ENCODE peak calls at places on chromosomes 2 and 18, in six cellular contexts. J, Y, D, S, A and U are unnamed samples.

GRCh38 chr2:36650031-36650430 is 46.5 kb upstream of the VIT start:
- DNase-seq in J (no peak), Y (peak), D (no peak), S (peak), A (no peak), U (no peak)

GRCh38 chr2:105746177-105747080 is 1.7 kb downstream of the NCK2 start:
- DNase-seq in J (peak), Y (no peak), D (peak), S (no peak), A (no peak), U (peak)

GRCh38 chr18:45589559-45590041 is 25.7 kb upstream of the SLC14A2 start:
- DNase-seq in J (no peak), Y (no peak), D (no peak), S (peak), A (no peak), U (no peak)

GRCh38 chr2:67938053-67938452 is 124.8 kb downstream of the C1D start:
- DNase-seq in J (no peak), Y (no peak), D (no peak), S (no peak), A (no peak), U (no peak)

GRCh38 chr2:207251022-207251421 is 85.3 kb upstream of the KLF7 start:
- DNase-seq in J (no peak), Y (no peak), D (no peak), S (no peak), A (no peak), U (no peak)

GRCh38 chr18:77124452-77124922 is 8.1 kb downstream of the MBP start:
- DNase-seq in J (no peak), Y (no peak), D (peak), S (no peak), A (no peak), U (no peak)

GRCh38 chr18:2917255-2918047 is 70.6 kb downstream of the EMILIN2 start:
- DNase-seq in J (no peak), Y (no peak), D (no peak), S (no peak), A (no peak), U (no peak)

GRCh38 chr2:36356199-36356989 is 816 bp downstream of the CRIM1 start:
- DNase-seq in J (peak), Y (no peak), D (peak), S (no peak), A (peak), U (peak)

GRCh38 chr2:218979846-218980738 is 4.9 kb downstream of the FEV start:
- DNase-seq in J (peak), Y (peak), D (peak), S (peak), A (peak), U (peak)

GRCh38 chr2:74384051-74384450 is 3.9 kb upstream of the DCTN1 start:
- DNase-seq in J (no peak), Y (no peak), D (no peak), S (no peak), A (no peak), U (no peak)

GRCh38 chr2:58512878-58513277 is 271.8 kb upstream of the FANCL start:
- DNase-seq in J (no peak), Y (no peak), D (no peak), S (no peak), A (no peak), U (no peak)

GRCh38 chr2:176088048-176088936 is 4.2 kb upstream of the HOXD13 start:
- DNase-seq in J (peak), Y (no peak), D (peak), S (peak), A (peak), U (peak)

GRCh38 chr2:98455494-98455976 is 10.9 kb downstream of the INPP4A start:
- DNase-seq in J (no peak), Y (no peak), D (peak), S (no peak), A (no peak), U (no peak)

GRCh38 chr2:111617299-111617803 is 266.6 kb downstream of the ANAPC1 start:
- DNase-seq in J (no peak), Y (no peak), D (no peak), S (no peak), A (no peak), U (no peak)

GRCh38 chr2:54669677-54670484 is 53.6 kb upstream of the EML6 start:
- DNase-seq in J (no peak), Y (no peak), D (no peak), S (peak), A (no peak), U (peak)

GRCh38 chr2:233267516-233268245 is 16.2 kb downstream of the ATG16L1 start:
- DNase-seq in J (peak), Y (no peak), D (peak), S (no peak), A (no peak), U (no peak)

GRCh38 chr2:230773039-230773773 is 60.6 kb downstream of the CAB39 start:
- DNase-seq in J (no peak), Y (no peak), D (no peak), S (no peak), A (no peak), U (no peak)

GRCh38 chr2:68195096-68195495 is 37.4 kb downstream of the PNO1 start:
- DNase-seq in J (no peak), Y (no peak), D (no peak), S (no peak), A (no peak), U (no peak)

GRCh38 chr2:186827862-186828492 is 21.0 kb downstream of the ZSWIM2 start:
- DNase-seq in J (no peak), Y (no peak), D (no peak), S (no peak), A (no peak), U (no peak)

GRCh38 chr2:232000439-232000838 is 38.9 kb downstream of the DIS3L2 start:
- DNase-seq in J (no peak), Y (no peak), D (no peak), S (no peak), A (no peak), U (no peak)

GRCh38 chr2:165193178-165193777 is 10.6 kb downstream of the SCN3A start:
- DNase-seq in J (no peak), Y (no peak), D (no peak), S (no peak), A (no peak), U (no peak)

DNA sequence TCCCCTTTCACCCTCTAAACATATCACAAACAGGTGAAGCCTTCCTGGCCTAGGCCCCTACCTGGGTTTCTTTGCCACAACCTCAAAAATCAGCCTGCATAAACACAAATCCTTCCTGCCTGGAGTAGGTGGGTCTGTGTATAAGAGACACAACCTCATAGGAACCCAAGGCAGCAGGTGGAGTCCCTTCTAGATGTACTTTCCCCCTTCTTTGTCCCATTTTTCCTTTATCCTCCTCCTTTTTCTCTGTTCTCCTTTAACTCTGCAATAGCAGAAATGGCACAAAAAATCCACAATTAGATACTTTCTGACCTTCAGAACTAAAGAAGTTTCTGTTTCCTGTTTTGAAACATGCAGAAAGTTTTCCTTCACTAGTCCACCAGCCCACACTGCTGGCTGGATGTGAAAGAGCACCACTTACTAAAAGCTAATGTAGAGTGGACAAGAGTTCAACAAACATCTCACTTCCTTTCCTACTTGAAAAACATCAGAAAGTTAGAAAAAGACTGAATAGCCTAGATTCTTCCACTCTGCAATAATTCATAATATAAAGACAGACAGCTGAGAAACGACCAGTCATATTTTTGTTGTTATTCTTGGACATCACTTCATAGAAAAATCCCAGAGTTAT is 11.2 kb downstream of the SLC40A1 start:
- DNase-seq in J (no peak), Y (no peak), D (no peak), S (no peak), A (no peak), U (peak)
- TF ChIP-seq CTCF in J (no peak), Y (no peak), D (no peak), S (peak), A (no peak), U (no peak)

DNA sequence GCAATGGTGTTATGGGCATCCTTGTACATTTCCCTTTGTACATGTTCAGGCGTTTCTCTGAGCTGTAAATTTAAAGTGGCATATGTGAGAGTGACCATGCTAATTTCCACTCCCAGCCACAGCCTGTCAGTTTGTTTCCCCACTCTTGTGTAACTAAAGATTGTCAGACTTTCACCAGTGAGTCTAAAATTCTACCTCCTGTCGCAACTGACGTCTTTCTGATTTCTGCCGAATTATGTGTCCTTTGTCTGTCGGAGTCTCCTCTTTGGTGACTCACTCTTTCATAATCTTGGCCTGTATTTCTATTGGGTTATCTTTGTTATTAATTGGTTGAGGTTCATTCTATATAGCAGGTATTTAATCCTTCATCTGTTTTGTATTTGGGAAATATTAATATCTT is 50.7 kb downstream of the TRAPPC12 start:
- DNase-seq in J (no peak), Y (no peak), D (no peak), S (peak), A (no peak), U (no peak)
- TF ChIP-seq CTCF in J (no peak), Y (no peak), D (no peak), S (no peak), A (no peak), U (no peak)

GRCh38 chr2:854460-854859 is 96.2 kb upstream of the SNTG2 start:
- DNase-seq in J (peak), Y (peak), D (peak), S (peak), A (peak), U (peak)
- TF ChIP-seq CTCF in J (peak), Y (peak), D (peak), S (peak), A (peak), U (peak)

DNA sequence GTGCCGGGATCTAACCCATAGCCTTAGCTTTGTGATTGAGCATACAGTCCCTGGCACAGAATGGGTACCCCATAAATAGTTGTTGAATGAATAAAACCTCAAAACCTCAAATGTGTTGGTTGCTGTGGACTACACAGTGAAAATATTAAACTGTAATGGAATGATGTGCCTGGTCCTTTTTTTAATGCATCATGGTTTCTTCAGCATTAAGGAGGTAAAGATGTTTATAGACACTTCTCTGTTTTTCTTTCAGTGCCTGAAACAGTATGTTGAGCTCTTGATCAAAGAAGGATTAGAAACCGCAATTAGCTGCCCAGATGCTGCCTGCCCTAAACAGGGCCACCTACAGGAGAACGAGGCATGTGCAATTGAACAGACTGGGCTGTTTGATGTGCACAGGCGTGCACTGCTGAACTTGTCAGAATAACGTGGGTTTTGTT is 97.0 kb downstream of the RNF144A start:
- DNase-seq in J (no peak), Y (no peak), D (peak), S (peak), A (no peak), U (peak)
- TF ChIP-seq CTCF in J (no peak), Y (no peak), D (peak), S (peak), A (peak), U (peak)

DNA sequence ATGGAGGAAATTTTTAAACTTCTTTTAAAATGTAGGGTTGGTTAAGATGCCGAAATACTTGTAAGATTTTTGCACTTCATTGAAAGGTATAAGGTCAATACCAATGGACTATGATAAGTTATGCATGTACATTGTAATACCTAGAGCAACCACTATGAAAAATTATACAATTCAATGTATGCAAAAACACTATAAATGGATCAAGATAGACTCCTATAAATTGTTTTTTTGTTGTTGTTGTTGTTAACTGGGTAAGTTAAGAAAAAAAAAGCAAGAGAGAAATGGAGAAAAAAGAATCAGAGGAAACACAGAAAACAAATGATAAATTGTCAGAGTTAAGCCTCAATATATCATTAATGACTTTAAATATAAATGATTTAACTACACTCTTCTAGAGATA is 421.2 kb downstream of the TMEM182 start:
- DNase-seq in J (no peak), Y (no peak), D (no peak), S (no peak), A (no peak), U (no peak)
- TF ChIP-seq CTCF in J (no peak), Y (no peak), D (no peak), S (no peak), A (peak), U (peak)

DNA sequence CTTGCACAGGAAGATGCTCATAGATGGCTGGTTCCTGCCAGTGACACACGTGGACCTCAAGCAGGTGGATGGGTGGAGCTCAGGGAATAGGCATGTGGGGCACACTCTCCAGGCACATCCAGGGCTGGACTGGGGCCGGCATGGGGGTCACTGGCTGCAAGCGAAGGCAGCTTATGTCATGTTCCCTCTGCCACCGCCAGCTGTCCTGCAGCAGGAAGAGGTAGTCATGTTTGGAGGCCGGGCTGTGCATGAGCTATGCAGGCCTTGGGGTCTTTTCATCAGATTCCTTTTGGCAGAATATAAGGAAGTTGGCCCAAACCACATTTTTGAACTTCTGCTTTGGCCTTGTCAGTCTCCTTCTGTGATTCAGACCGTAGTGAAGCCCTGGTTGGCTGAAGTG is 61.5 kb downstream of the AGAP1 start:
- DNase-seq in J (no peak), Y (no peak), D (no peak), S (no peak), A (no peak), U (no peak)
- TF ChIP-seq CTCF in J (no peak), Y (no peak), D (no peak), S (no peak), A (no peak), U (no peak)

DNA sequence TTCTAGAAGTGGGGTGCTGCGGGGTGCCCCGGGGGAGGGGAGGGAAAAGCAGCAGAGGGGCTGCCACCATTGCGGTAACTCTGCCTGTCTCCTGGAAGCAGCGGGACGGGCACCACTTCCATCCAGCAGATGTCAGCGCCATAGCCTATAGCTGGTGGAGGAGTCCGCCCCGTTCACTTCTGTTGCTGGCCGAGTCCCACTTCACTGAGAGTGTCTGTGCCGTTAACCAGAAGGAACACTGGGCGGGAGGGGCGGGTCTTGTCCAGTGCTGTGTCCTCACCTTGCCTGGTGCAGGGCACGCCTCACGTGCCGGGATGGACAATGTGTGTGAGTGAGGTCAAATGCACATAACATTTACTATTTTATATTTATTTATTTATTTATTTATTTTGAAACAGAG is 19.3 kb upstream of the ODC1 start:
- DNase-seq in J (no peak), Y (no peak), D (no peak), S (no peak), A (no peak), U (no peak)
- TF ChIP-seq CTCF in J (no peak), Y (no peak), D (no peak), S (peak), A (no peak), U (no peak)